ENCODE peak calls at places on chromosomes 4 and X, in eight cellular contexts. F, S, W, E, X, A, L and H are unnamed samples.

GRCh38 chrX:48919947-48920712 is 1.3 kb upstream of the PIM2 start:
- DNase-seq in F (no peak), S (no peak), W (no peak), E (no peak), X (no peak), A (no peak), L (no peak), H (no peak)

GRCh38 chrX:64205735-64206491 is 405 bp upstream of the AMER1 start:
- DNase-seq in F (peak; percentile 93), S (peak; percentile 92), W (peak; percentile 95), E (peak; percentile 92), X (peak; percentile 90), A (peak; percentile 88), L (peak; percentile 98), H (peak; percentile 87)

GRCh38 chrX:33808636-33809035 is 323.5 kb downstream of the FAM47A start:
- DNase-seq in F (no peak), S (no peak), W (no peak), E (no peak), X (no peak), A (no peak), L (no peak), H (no peak)

GRCh38 chr4:53131562-53131925 is 234.3 kb downstream of the SCFD2 start:
- DNase-seq in F (no peak), S (no peak), W (no peak), E (no peak), X (no peak), A (no peak), L (no peak), H (no peak)

GRCh38 chrX:101658661-101659477 is 781 bp downstream of the ARMCX2 start:
- DNase-seq in F (peak; percentile 83), S (peak; percentile 76), W (peak; percentile 81), E (no peak), X (peak; percentile 79), A (peak; percentile 64), L (peak; percentile 93), H (no peak)

GRCh38 chr4:152935138-152935537 is 985 bp upstream of the FHDC1 start:
- DNase-seq in F (no peak), S (no peak), W (peak; percentile 63), E (peak; percentile 73), X (peak; percentile 76), A (no peak), L (no peak), H (no peak)

GRCh38 chr4:129578336-129578735 is 482.4 kb downstream of the C4orf33 start:
- DNase-seq in F (no peak), S (no peak), W (no peak), E (no peak), X (no peak), A (no peak), L (no peak), H (no peak)

GRCh38 chr4:2402053-2402452 is 16.4 kb downstream of the ZFYVE28 start:
- DNase-seq in F (peak; percentile 81), S (peak; percentile 64), W (peak; percentile 86), E (no peak), X (peak; percentile 94), A (peak; percentile 89), L (peak; percentile 90), H (no peak)

GRCh38 chrX:38462257-38462656 is 99.1 kb upstream of the TSPAN7 start:
- DNase-seq in F (no peak), S (no peak), W (no peak), E (no peak), X (no peak), A (no peak), L (no peak), H (no peak)

GRCh38 chrX:38452603-38453002 is 100.2 kb downstream of the OTC start:
- DNase-seq in F (no peak), S (no peak), W (no peak), E (no peak), X (no peak), A (no peak), L (no peak), H (no peak)

DNA sequence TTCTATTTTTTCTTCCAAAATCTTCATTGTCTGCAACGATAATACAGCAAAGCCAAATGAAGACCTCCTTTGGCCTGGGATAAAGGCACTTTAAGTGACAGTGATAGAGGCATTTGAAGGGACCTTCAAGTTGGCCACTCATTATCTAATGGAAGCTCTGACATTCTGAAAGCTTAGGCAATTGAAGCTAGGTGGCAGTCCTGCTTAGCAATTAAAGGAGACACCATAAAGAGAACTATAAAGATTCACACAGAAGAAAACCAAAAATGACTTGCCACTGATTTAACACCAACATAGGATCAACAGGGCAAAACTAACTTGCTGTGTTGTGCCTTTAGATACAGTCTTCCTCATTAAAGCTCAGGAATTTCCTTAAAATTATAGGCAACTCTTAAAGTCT is 103.3 kb upstream of the TSPAN7 start:
- DNase-seq in F (no peak), S (no peak), W (no peak), E (peak; percentile 0), X (no peak), A (peak; percentile 8), L (no peak), H (no peak)
- TF ChIP-seq CTCF in F (no peak), S (peak; percentile 13), W (no peak), E (no peak), X (peak; percentile 17), A (no peak), L (no peak), H (no peak)

GRCh38 chr4:118742050-118742449 is 56.9 kb downstream of the METTL14 start:
- DNase-seq in F (no peak), S (no peak), W (no peak), E (no peak), X (no peak), A (no peak), L (no peak), H (no peak)

GRCh38 chr4:118738090-118738489 is 52.9 kb downstream of the METTL14 start:
- DNase-seq in F (no peak), S (no peak), W (no peak), E (no peak), X (no peak), A (no peak), L (no peak), H (no peak)

GRCh38 chr4:118738999-118739690 is 54.0 kb downstream of the METTL14 start:
- DNase-seq in F (no peak), S (no peak), W (no peak), E (no peak), X (no peak), A (no peak), L (no peak), H (no peak)

GRCh38 chr4:118741456-118741855 is 56.3 kb downstream of the METTL14 start:
- DNase-seq in F (no peak), S (no peak), W (no peak), E (no peak), X (no peak), A (no peak), L (no peak), H (no peak)

DNA sequence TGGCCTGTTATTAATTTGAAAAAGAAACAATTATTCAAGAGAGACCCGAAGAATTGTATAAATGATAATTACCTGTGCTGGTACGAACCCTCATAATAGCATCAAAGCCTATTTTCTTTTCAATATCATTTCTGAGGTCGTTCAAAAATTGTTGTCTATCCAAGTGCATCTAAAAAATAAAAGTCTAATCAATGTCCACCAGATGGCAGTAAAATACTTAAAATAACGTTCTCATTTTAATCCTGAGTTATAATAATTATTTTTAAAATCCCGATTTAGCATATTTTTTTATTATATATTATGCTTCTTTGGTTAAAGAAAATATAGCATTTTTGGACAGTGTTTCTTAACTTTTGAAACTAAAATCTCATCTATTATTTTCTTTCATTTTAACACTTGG is 55.7 kb downstream of the METTL14 start:
- DNase-seq in F (no peak), S (no peak), W (no peak), E (no peak), X (peak; percentile 42), A (peak; percentile 55), L (no peak), H (no peak)
- TF ChIP-seq CTCF in F (peak; percentile 40), S (peak; percentile 46), W (no peak), E (no peak), X (peak; percentile 59), A (peak; percentile 19), L (no peak), H (peak; percentile 79)

DNA sequence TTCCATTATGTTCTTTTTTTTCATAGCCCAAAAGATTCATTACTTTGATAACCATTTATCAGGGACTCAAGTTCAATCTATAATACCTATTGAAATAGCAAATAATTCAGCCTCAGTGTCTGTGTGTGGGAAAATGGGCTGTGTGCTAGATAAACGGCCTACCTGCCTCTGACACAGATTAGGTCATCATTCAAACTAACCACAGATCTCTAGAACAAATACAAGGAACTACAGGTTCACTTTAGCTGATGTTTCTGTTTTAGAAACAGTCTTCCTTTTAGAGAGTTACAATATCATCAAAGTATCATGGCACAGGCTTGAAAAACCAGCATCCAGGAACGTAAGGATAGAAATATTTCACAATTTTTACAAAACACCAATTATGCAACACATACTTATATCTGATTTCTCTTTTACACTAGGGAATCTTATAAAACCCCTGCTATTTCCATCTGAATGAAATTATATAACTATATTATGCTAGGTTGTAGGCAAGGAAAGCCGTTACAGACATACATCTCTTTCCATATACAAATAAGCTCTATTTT is 56.6 kb upstream of the MAB21L2 start:
- DNase-seq in F (no peak), S (no peak), W (no peak), E (no peak), X (no peak), A (no peak), L (no peak), H (no peak)
- TF ChIP-seq CTCF in F (no peak), S (no peak), W (no peak), E (no peak), X (no peak), A (no peak), L (no peak), H (no peak)

GRCh38 chr4:44421330-44421729 is 27.3 kb downstream of the KCTD8 start:
- DNase-seq in F (no peak), S (no peak), W (no peak), E (no peak), X (no peak), A (no peak), L (no peak), H (no peak)

GRCh38 chr4:44422912-44423311 is 25.7 kb downstream of the KCTD8 start:
- DNase-seq in F (no peak), S (no peak), W (no peak), E (no peak), X (no peak), A (no peak), L (no peak), H (no peak)

DNA sequence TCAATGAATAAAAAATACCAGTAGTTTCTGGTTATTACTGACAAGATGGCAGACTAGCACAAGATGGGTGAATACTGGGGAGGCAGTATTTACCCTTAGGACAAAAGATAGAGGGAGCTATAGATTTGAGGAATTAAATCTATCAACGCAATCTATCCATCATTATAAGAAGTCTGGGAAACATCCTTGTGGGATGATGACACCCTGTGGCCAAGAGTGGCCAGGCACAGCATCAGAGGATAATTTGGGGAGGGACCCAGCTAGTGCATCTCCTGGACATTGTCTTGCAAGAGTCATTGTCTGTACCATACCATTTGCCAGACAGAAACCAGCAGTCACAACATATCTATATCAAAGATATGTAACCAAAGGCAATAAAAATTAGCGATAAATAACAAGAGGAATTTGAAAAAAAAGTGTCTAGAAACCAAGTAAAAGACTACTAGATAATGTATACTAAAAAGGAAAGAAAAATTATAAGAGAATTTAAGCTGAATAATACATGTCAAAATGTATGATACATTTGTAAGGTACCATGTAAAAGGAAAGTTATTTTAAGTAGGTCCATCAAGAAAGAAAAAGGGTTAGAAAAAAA is 22.9 kb downstream of the KCTD8 start:
- DNase-seq in F (no peak), S (no peak), W (no peak), E (peak; percentile 25), X (peak; percentile 72), A (peak; percentile 29), L (no peak), H (no peak)
- TF ChIP-seq CTCF in F (no peak), S (no peak), W (no peak), E (peak; percentile 57), X (peak; percentile 85), A (peak; percentile 16), L (no peak), H (peak; percentile 73)